ENCODE peak calls at places on chromosomes 7 and 10, in seven cellular contexts. One of them, this sample, is unnamed.

GRCh38 chr7:73737491-73738219 is 947 bp downstream of the ABHD11 start:
- DNase-seq in colonic mucosa: no peak
- DNase-seq in right lobe of liver: no peak
- DNase-seq in mammary epithelial cell: no peak
- DNase-seq in brain microvascular endothelial cell: no peak
- DNase-seq in psoas muscle: no peak
- DNase-seq in cardiac muscle cell: no peak
- DNase-seq in this sample: no peak

GRCh38 chr7:3592438-3593134 is 291.5 kb downstream of the SDK1 start:
- DNase-seq in colonic mucosa: no peak
- DNase-seq in right lobe of liver: peak
- DNase-seq in mammary epithelial cell: no peak
- DNase-seq in brain microvascular endothelial cell: no peak
- DNase-seq in psoas muscle: no peak
- DNase-seq in cardiac muscle cell: no peak
- DNase-seq in this sample: no peak

GRCh38 chr10:11180228-11180627 is 162.6 kb downstream of the CELF2 start:
- DNase-seq in colonic mucosa: no peak
- DNase-seq in right lobe of liver: no peak
- DNase-seq in mammary epithelial cell: no peak
- DNase-seq in brain microvascular endothelial cell: no peak
- DNase-seq in psoas muscle: no peak
- DNase-seq in cardiac muscle cell: no peak
- DNase-seq in this sample: peak

GRCh38 chr7:104275900-104276299 is 52.5 kb upstream of the LHFPL3 start:
- DNase-seq in colonic mucosa: no peak
- DNase-seq in right lobe of liver: no peak
- DNase-seq in mammary epithelial cell: peak
- DNase-seq in brain microvascular endothelial cell: peak
- DNase-seq in psoas muscle: no peak
- DNase-seq in cardiac muscle cell: no peak
- DNase-seq in this sample: no peak

GRCh38 chr10:18583575-18584270 is 67.7 kb downstream of the NSUN6 start:
- DNase-seq in colonic mucosa: no peak
- DNase-seq in right lobe of liver: no peak
- DNase-seq in mammary epithelial cell: no peak
- DNase-seq in brain microvascular endothelial cell: no peak
- DNase-seq in psoas muscle: no peak
- DNase-seq in cardiac muscle cell: peak
- DNase-seq in this sample: no peak

GRCh38 chr10:60732240-60733188 is 45.8 kb upstream of the CDK1 start:
- DNase-seq in colonic mucosa: peak
- DNase-seq in right lobe of liver: peak
- DNase-seq in mammary epithelial cell: peak
- DNase-seq in brain microvascular endothelial cell: no peak
- DNase-seq in psoas muscle: no peak
- DNase-seq in cardiac muscle cell: no peak
- DNase-seq in this sample: peak

GRCh38 chr10:72133517-72133916 is 45.2 kb upstream of the SPOCK2 start:
- DNase-seq in colonic mucosa: no peak
- DNase-seq in right lobe of liver: no peak
- DNase-seq in mammary epithelial cell: peak
- DNase-seq in brain microvascular endothelial cell: peak
- DNase-seq in psoas muscle: no peak
- DNase-seq in cardiac muscle cell: peak
- DNase-seq in this sample: no peak

GRCh38 chr10:35907548-35907947 is 265.5 kb upstream of the FZD8 start:
- DNase-seq in colonic mucosa: no peak
- DNase-seq in right lobe of liver: no peak
- DNase-seq in mammary epithelial cell: no peak
- DNase-seq in brain microvascular endothelial cell: no peak
- DNase-seq in psoas muscle: no peak
- DNase-seq in cardiac muscle cell: no peak
- DNase-seq in this sample: no peak

GRCh38 chr10:71681977-71682376 is 37.6 kb downstream of the C10orf105 start:
- DNase-seq in colonic mucosa: no peak
- DNase-seq in right lobe of liver: no peak
- DNase-seq in mammary epithelial cell: no peak
- DNase-seq in brain microvascular endothelial cell: no peak
- DNase-seq in psoas muscle: no peak
- DNase-seq in cardiac muscle cell: no peak
- DNase-seq in this sample: no peak

GRCh38 chr10:23024002-23024401 is 71.4 kb upstream of the MSRB2 start:
- DNase-seq in colonic mucosa: no peak
- DNase-seq in right lobe of liver: no peak
- DNase-seq in mammary epithelial cell: no peak
- DNase-seq in brain microvascular endothelial cell: no peak
- DNase-seq in psoas muscle: no peak
- DNase-seq in cardiac muscle cell: no peak
- DNase-seq in this sample: no peak

GRCh38 chr10:118626953-118627352 is 31.5 kb upstream of the PRLHR start:
- DNase-seq in colonic mucosa: no peak
- DNase-seq in right lobe of liver: no peak
- DNase-seq in mammary epithelial cell: no peak
- DNase-seq in brain microvascular endothelial cell: no peak
- DNase-seq in psoas muscle: no peak
- DNase-seq in cardiac muscle cell: no peak
- DNase-seq in this sample: no peak

GRCh38 chr7:81317741-81318140 is 398.9 kb upstream of the SEMA3C start:
- DNase-seq in colonic mucosa: no peak
- DNase-seq in right lobe of liver: no peak
- DNase-seq in mammary epithelial cell: no peak
- DNase-seq in brain microvascular endothelial cell: no peak
- DNase-seq in psoas muscle: no peak
- DNase-seq in cardiac muscle cell: no peak
- DNase-seq in this sample: no peak

GRCh38 chr7:24075426-24075810 is 208.6 kb upstream of the NPY start:
- DNase-seq in colonic mucosa: no peak
- DNase-seq in right lobe of liver: no peak
- DNase-seq in mammary epithelial cell: no peak
- DNase-seq in brain microvascular endothelial cell: no peak
- DNase-seq in psoas muscle: no peak
- DNase-seq in cardiac muscle cell: no peak
- DNase-seq in this sample: no peak

GRCh38 chr10:29820890-29821398 is 186.2 kb upstream of the SVIL start:
- DNase-seq in colonic mucosa: no peak
- DNase-seq in right lobe of liver: no peak
- DNase-seq in mammary epithelial cell: no peak
- DNase-seq in brain microvascular endothelial cell: no peak
- DNase-seq in psoas muscle: peak
- DNase-seq in cardiac muscle cell: no peak
- DNase-seq in this sample: no peak

GRCh38 chr7:768881-769504 is 41.9 kb upstream of the PRKAR1B start:
- DNase-seq in colonic mucosa: no peak
- DNase-seq in right lobe of liver: no peak
- DNase-seq in mammary epithelial cell: no peak
- DNase-seq in brain microvascular endothelial cell: peak
- DNase-seq in psoas muscle: peak
- DNase-seq in cardiac muscle cell: peak
- DNase-seq in this sample: no peak

GRCh38 chr7:150382123-150382843 is 3.2 kb downstream of the ZNF775 start:
- DNase-seq in colonic mucosa: peak
- DNase-seq in right lobe of liver: no peak
- DNase-seq in mammary epithelial cell: no peak
- DNase-seq in brain microvascular endothelial cell: no peak
- DNase-seq in psoas muscle: no peak
- DNase-seq in cardiac muscle cell: no peak
- DNase-seq in this sample: no peak

GRCh38 chr7:150383710-150384397 is 4.7 kb downstream of the ZNF775 start:
- DNase-seq in colonic mucosa: peak
- DNase-seq in right lobe of liver: no peak
- DNase-seq in mammary epithelial cell: no peak
- DNase-seq in brain microvascular endothelial cell: no peak
- DNase-seq in psoas muscle: no peak
- DNase-seq in cardiac muscle cell: no peak
- DNase-seq in this sample: no peak

GRCh38 chr7:150381785-150382122 is 2.6 kb downstream of the ZNF775 start:
- DNase-seq in colonic mucosa: no peak
- DNase-seq in right lobe of liver: no peak
- DNase-seq in mammary epithelial cell: no peak
- DNase-seq in brain microvascular endothelial cell: no peak
- DNase-seq in psoas muscle: no peak
- DNase-seq in cardiac muscle cell: no peak
- DNase-seq in this sample: no peak

GRCh38 chr7:150381096-150381495 is 2.0 kb downstream of the ZNF775 start:
- DNase-seq in colonic mucosa: no peak
- DNase-seq in right lobe of liver: no peak
- DNase-seq in mammary epithelial cell: no peak
- DNase-seq in brain microvascular endothelial cell: no peak
- DNase-seq in psoas muscle: no peak
- DNase-seq in cardiac muscle cell: no peak
- DNase-seq in this sample: no peak

DNA sequence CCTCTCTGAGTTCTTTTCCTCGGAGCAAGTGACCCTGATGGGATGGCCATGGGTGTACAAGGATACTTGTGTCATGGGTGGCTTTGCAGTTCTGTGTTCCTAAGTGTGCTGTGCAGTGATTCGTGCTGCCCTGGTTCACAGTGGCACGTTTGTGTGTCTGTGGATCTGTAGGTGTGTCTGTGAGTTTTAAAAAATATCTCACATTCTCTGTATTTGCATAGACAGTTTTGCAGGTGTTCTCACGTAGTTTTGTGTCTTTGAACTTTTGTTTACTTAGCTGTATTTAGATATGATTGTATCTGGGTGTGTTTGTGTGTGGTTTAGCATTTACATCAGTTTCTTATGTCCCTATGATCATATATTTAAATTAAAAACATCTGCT is 3.7 kb downstream of the ZNF775 start:
- DNase-seq in colonic mucosa: no peak
- DNase-seq in right lobe of liver: no peak
- DNase-seq in mammary epithelial cell: no peak
- DNase-seq in brain microvascular endothelial cell: no peak
- DNase-seq in psoas muscle: no peak
- DNase-seq in cardiac muscle cell: no peak
- DNase-seq in this sample: no peak
- H3K27ac ChIP-seq in colonic mucosa: peak
- H3K27ac ChIP-seq in right lobe of liver: no peak
- H3K27ac ChIP-seq in mammary epithelial cell: no peak
- H3K27ac ChIP-seq in brain microvascular endothelial cell: no peak
- H3K27ac ChIP-seq in psoas muscle: no peak
- H3K27ac ChIP-seq in cardiac muscle cell: peak
- H3K27ac ChIP-seq in this sample: no peak

GRCh38 chr7:101288439-101288838 is 33.2 kb downstream of the IFT22 start:
- DNase-seq in colonic mucosa: no peak
- DNase-seq in right lobe of liver: no peak
- DNase-seq in mammary epithelial cell: no peak
- DNase-seq in brain microvascular endothelial cell: no peak
- DNase-seq in psoas muscle: no peak
- DNase-seq in cardiac muscle cell: no peak
- DNase-seq in this sample: no peak
- TF ChIP-seq CTCF in colonic mucosa: no peak
- TF ChIP-seq CTCF in right lobe of liver: no peak
- TF ChIP-seq CTCF in mammary epithelial cell: no peak
- TF ChIP-seq CTCF in brain microvascular endothelial cell: no peak
- TF ChIP-seq CTCF in psoas muscle: no peak
- TF ChIP-seq CTCF in cardiac muscle cell: no peak
- TF ChIP-seq CTCF in this sample: no peak

GRCh38 chr10:3978174-3978573 is 193.2 kb upstream of the KLF6 start:
- DNase-seq in colonic mucosa: no peak
- DNase-seq in right lobe of liver: no peak
- DNase-seq in mammary epithelial cell: peak
- DNase-seq in brain microvascular endothelial cell: peak
- DNase-seq in psoas muscle: no peak
- DNase-seq in cardiac muscle cell: no peak
- DNase-seq in this sample: no peak
- H3K27ac ChIP-seq in colonic mucosa: peak
- H3K27ac ChIP-seq in right lobe of liver: no peak
- H3K27ac ChIP-seq in mammary epithelial cell: no peak
- H3K27ac ChIP-seq in brain microvascular endothelial cell: peak
- H3K27ac ChIP-seq in psoas muscle: no peak
- H3K27ac ChIP-seq in cardiac muscle cell: no peak
- H3K27ac ChIP-seq in this sample: no peak

DNA sequence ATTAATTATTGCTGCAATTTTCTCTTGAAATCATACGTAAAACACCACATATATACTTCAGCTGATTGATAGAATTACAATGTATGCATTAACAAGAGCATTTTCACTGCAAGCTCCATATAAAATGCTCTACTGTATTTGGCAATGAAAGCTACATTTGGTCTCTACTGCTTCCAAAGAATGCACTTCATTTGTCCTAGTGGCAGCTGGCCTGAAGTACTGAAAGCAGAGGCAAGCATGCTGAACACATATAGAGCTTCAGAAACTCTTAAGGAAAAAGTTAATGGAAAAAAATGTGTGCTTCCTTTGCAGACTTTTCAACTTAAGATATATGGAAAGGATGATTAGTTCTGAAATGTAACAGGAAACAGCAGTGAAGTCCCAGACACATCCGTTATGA is 537.1 kb upstream of the POM121L12 start:
- DNase-seq in colonic mucosa: no peak
- DNase-seq in right lobe of liver: no peak
- DNase-seq in mammary epithelial cell: no peak
- DNase-seq in brain microvascular endothelial cell: no peak
- DNase-seq in psoas muscle: no peak
- DNase-seq in cardiac muscle cell: no peak
- DNase-seq in this sample: no peak
- TF ChIP-seq CTCF in colonic mucosa: no peak
- TF ChIP-seq CTCF in right lobe of liver: no peak
- TF ChIP-seq CTCF in mammary epithelial cell: no peak
- TF ChIP-seq CTCF in brain microvascular endothelial cell: no peak
- TF ChIP-seq CTCF in psoas muscle: no peak
- TF ChIP-seq CTCF in cardiac muscle cell: no peak
- TF ChIP-seq CTCF in this sample: no peak

DNA sequence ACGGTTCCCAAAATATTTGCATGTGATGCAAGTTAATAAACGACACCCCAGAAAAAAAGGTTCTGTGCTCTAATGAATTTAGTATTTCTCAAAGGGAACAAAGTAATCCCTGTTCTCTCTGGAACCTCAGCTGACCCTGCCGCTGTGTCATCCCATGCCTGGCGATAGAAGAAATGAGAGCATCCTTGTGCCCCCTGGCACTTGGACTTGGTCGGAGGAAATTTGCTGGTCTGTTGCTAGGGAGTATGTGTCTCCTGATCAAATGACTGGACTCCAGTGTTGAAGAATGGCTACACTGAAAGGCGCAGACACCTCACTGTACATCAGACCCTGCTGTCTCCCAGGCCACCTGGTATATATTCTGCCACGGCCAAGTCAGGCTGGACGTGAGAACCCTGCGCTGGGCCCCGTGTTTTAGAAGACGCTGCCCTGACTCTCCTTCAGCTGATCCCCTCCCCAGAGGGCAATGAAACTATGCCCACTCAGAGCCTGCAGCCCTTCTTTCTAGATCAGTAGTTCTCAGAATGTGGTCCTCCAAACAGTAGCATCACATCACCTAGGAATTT is 67.2 kb downstream of the THNSL1 start:
- DNase-seq in colonic mucosa: no peak
- DNase-seq in right lobe of liver: no peak
- DNase-seq in mammary epithelial cell: no peak
- DNase-seq in brain microvascular endothelial cell: no peak
- DNase-seq in psoas muscle: no peak
- DNase-seq in cardiac muscle cell: no peak
- DNase-seq in this sample: no peak
- H3K27ac ChIP-seq in colonic mucosa: no peak
- H3K27ac ChIP-seq in right lobe of liver: no peak
- H3K27ac ChIP-seq in mammary epithelial cell: no peak
- H3K27ac ChIP-seq in brain microvascular endothelial cell: no peak
- H3K27ac ChIP-seq in psoas muscle: no peak
- H3K27ac ChIP-seq in cardiac muscle cell: peak
- H3K27ac ChIP-seq in this sample: no peak